ENCODE peak calls at places on chromosomes 12 and 14, in six cellular contexts. E, Y, C, T, O and K are unnamed samples.

GRCh38 chr12:100716658-100716948 is 78.0 kb upstream of the ANO4 start:
- DNase-seq in E (no peak), Y (no peak), C (no peak), O (no peak), T (peak; percentile 44), K (no peak)

GRCh38 chr14:48456051-48456450 is 780.6 kb upstream of the MDGA2 start:
- DNase-seq in C (no peak), Y (no peak), T (no peak), E (no peak), O (no peak), K (no peak)

GRCh38 chr14:20657216-20658211 is 16.0 kb upstream of the OR6S1 start:
- DNase-seq in Y (no peak), C (no peak), T (no peak), E (peak; percentile 53), O (no peak), K (no peak)

GRCh38 chr14:104145826-104146642 is 7.6 kb downstream of the KIF26A start:
- DNase-seq in T (no peak), C (no peak), O (no peak), Y (no peak), E (no peak), K (no peak)

GRCh38 chr12:115341442-115341841 is 657.5 kb upstream of the TBX3 start:
- DNase-seq in O (peak; percentile 21), C (no peak), Y (no peak), T (no peak), E (peak; percentile 15), K (no peak)

GRCh38 chr12:27970391-27970980 is 2.0 kb downstream of the PTHLH start:
- DNase-seq in E (no peak), T (peak; percentile 47), C (no peak), Y (no peak), O (no peak), K (no peak)

GRCh38 chr14:76486251-76486743 is 110.4 kb downstream of the ESRRB start:
- DNase-seq in E (no peak), T (no peak), O (no peak), C (no peak), Y (no peak), K (no peak)

GRCh38 chr14:93888995-93889394 is 38.1 kb upstream of the FAM181A start:
- DNase-seq in Y (no peak), E (no peak), O (no peak), T (no peak), C (no peak), K (no peak)

GRCh38 chr14:65302571-65303184 is 109.9 kb upstream of the FUT8 start:
- DNase-seq in Y (no peak), T (no peak), E (peak; percentile 87), C (no peak), O (peak; percentile 97), K (peak; percentile 10)

GRCh38 chr12:57171668-57172067 is 24.2 kb upstream of the LRP1-AS start:
- DNase-seq in T (no peak), Y (no peak), C (no peak), E (no peak), O (no peak), K (no peak)

GRCh38 chr12:12786371-12786715 is 884 bp downstream of the APOLD1 start:
- DNase-seq in T (no peak), O (no peak), Y (no peak), E (no peak), C (no peak), K (no peak)

GRCh38 chr12:18805516-18806248 is 67.8 kb downstream of the CAPZA3 start:
- DNase-seq in T (no peak), C (no peak), O (no peak), E (no peak), Y (no peak), K (no peak)

GRCh38 chr14:54806616-54807015 is 96.0 kb downstream of the GCH1 start:
- DNase-seq in Y (no peak), T (no peak), E (no peak), C (no peak), O (no peak), K (no peak)

GRCh38 chr12:52984136-52984535 is 22.1 kb upstream of the EIF4B start:
- DNase-seq in O (no peak), Y (no peak), T (no peak), C (no peak), E (no peak), K (no peak)

GRCh38 chr14:27077181-27077738 is 479.4 kb upstream of the NOVA1 start:
- DNase-seq in C (no peak), Y (no peak), O (no peak), E (no peak), T (no peak), K (no peak)

GRCh38 chr12:879641-880040 is 69.9 kb downstream of the RAD52 start:
- DNase-seq in Y (no peak), C (no peak), T (no peak), O (no peak), E (no peak), K (no peak)

GRCh38 chr12:121626853-121627623 is 708 bp downstream of the ORAI1 start:
- DNase-seq in E (peak; percentile 93), O (peak; percentile 59), Y (peak; percentile 47), C (peak; percentile 81), T (peak; percentile 48), K (peak; percentile 83)

GRCh38 chr14:24481622-24482324 is 26.3 kb downstream of the CMA1 start:
- DNase-seq in Y (no peak), T (peak; percentile 32), C (peak; percentile 19), E (peak; percentile 74), O (peak; percentile 29), K (peak; percentile 17)

GRCh38 chr12:106711316-106711715 is 63.2 kb upstream of the RIC8B start:
- DNase-seq in O (no peak), C (no peak), Y (no peak), T (no peak), E (no peak), K (no peak)

GRCh38 chr14:96797943-96798349 is 764 bp downstream of the VRK1 start:
- DNase-seq in E (no peak), Y (no peak), T (peak; percentile 6), C (peak; percentile 12), O (no peak), K (no peak)

GRCh38 chr12:82593901-82594396 is 92.8 kb upstream of the TMTC2 start:
- DNase-seq in O (no peak), E (no peak), Y (no peak), T (peak; percentile 4), C (no peak), K (no peak)

GRCh38 chr12:6757028-6757689 is 4.2 kb upstream of the MLF2 start:
- DNase-seq in Y (no peak), C (no peak), T (no peak), E (no peak), O (no peak), K (no peak)

GRCh38 chr12:132474237-132474741 is 15.7 kb upstream of the FBRSL1 start:
- DNase-seq in C (no peak), Y (no peak), T (no peak), O (no peak), E (peak; percentile 51), K (no peak)

GRCh38 chr12:52132754-52133161 is 53.3 kb downstream of the SMIM41 start:
- DNase-seq in C (no peak), O (no peak), T (no peak), Y (no peak), E (peak; percentile 8), K (no peak)

GRCh38 chr12:26696613-26697092 is 136.3 kb downstream of the ITPR2 start:
- DNase-seq in C (no peak), Y (no peak), E (no peak), O (no peak), T (no peak), K (no peak)

GRCh38 chr14:76775695-76776305 is 14.5 kb downstream of the VASH1 start:
- DNase-seq in T (no peak), O (no peak), Y (no peak), E (no peak), C (no peak), K (no peak)

GRCh38 chr14:65471038-65471878 is 58.7 kb downstream of the FUT8 start:
- DNase-seq in T (no peak), Y (no peak), E (no peak), O (no peak), C (no peak), K (no peak)

GRCh38 chr12:53207042-53207441 is at the start of gene ITGB7:
- DNase-seq in E (peak; percentile 82), O (peak; percentile 84), Y (no peak), T (no peak), C (no peak), K (no peak)

GRCh38 chr12:28378749-28379148 is 188.5 kb downstream of the CCDC91 start:
- DNase-seq in C (no peak), E (no peak), Y (peak; percentile 17), T (no peak), O (no peak), K (no peak)

GRCh38 chr14:104003616-104004015 is 61.3 kb upstream of the RD3L start:
- DNase-seq in Y (no peak), O (no peak), T (no peak), C (no peak), E (no peak), K (no peak)

GRCh38 chr12:52036587-52037171 is 14.6 kb upstream of the NR4A1 start:
- DNase-seq in T (no peak), Y (peak; percentile 90), C (peak; percentile 50), E (peak; percentile 85), O (no peak), K (peak; percentile 45)

GRCh38 chr14:81165188-81165587 is 55.6 kb downstream of the GTF2A1 start:
- DNase-seq in O (no peak), E (no peak), Y (no peak), C (no peak), T (no peak), K (no peak)

GRCh38 chr12:109716512-109717389 is 3.1 kb downstream of the FAM222A start:
- DNase-seq in E (no peak), O (no peak), Y (peak; percentile 30), T (no peak), C (no peak), K (no peak)

GRCh38 chr12:319116-319515 is 56.5 kb upstream of the SLC6A13 start:
- DNase-seq in E (no peak), T (no peak), C (no peak), O (no peak), Y (no peak), K (no peak)

GRCh38 chr12:101931498-101932326 is 54.3 kb downstream of the DRAM1 start:
- DNase-seq in E (no peak), O (peak; percentile 83), Y (no peak), T (no peak), C (no peak), K (no peak)